ENCODE peak calls at places on chromosomes 4 and X, in eight cellular contexts. One of them, this sample, is unnamed.

GRCh38 chr4:101954351-101954750 is 163.8 kb downstream of the BANK1 start:
- DNase-seq in fibroblast of pulmonary artery: no peak
- DNase-seq in GM12865: no peak
- DNase-seq in esophagus muscularis mucosa: no peak
- DNase-seq in kidney: no peak
- DNase-seq in Caco-2: no peak
- DNase-seq in AG04450: no peak
- DNase-seq in DND-41: no peak
- DNase-seq in this sample: no peak

GRCh38 chr4:129092636-129093172 is 635 bp downstream of the SCLT1 start:
- DNase-seq in DND-41: no peak
- DNase-seq in fibroblast of pulmonary artery: peak
- DNase-seq in AG04450: no peak
- DNase-seq in GM12865: no peak
- DNase-seq in kidney: no peak
- DNase-seq in esophagus muscularis mucosa: no peak
- DNase-seq in Caco-2: no peak
- DNase-seq in this sample: peak

GRCh38 chr4:170090667-170091052 is 904 bp upstream of the AADAT start:
- DNase-seq in DND-41: no peak
- DNase-seq in kidney: no peak
- DNase-seq in GM12865: no peak
- DNase-seq in esophagus muscularis mucosa: no peak
- DNase-seq in AG04450: no peak
- DNase-seq in Caco-2: no peak
- DNase-seq in fibroblast of pulmonary artery: peak
- DNase-seq in this sample: peak

GRCh38 chr4:26377352-26378311 is 56.8 kb downstream of the RBPJ start:
- DNase-seq in fibroblast of pulmonary artery: no peak
- DNase-seq in DND-41: no peak
- DNase-seq in GM12865: no peak
- DNase-seq in kidney: no peak
- DNase-seq in Caco-2: no peak
- DNase-seq in esophagus muscularis mucosa: no peak
- DNase-seq in AG04450: no peak
- DNase-seq in this sample: no peak

GRCh38 chrX:129984196-129984962 is 1.9 kb downstream of the BCORL1 start:
- DNase-seq in DND-41: peak
- DNase-seq in esophagus muscularis mucosa: no peak
- DNase-seq in AG04450: no peak
- DNase-seq in fibroblast of pulmonary artery: no peak
- DNase-seq in GM12865: peak
- DNase-seq in kidney: peak
- DNase-seq in Caco-2: peak
- DNase-seq in this sample: no peak

GRCh38 chr4:107719211-107719926 is 665 bp downstream of the PAPSS1 start:
- DNase-seq in Caco-2: no peak
- DNase-seq in esophagus muscularis mucosa: no peak
- DNase-seq in kidney: no peak
- DNase-seq in AG04450: no peak
- DNase-seq in GM12865: peak
- DNase-seq in fibroblast of pulmonary artery: peak
- DNase-seq in DND-41: no peak
- DNase-seq in this sample: peak

GRCh38 chr4:77625485-77625884 is 19.9 kb downstream of the CXCL13 start:
- DNase-seq in fibroblast of pulmonary artery: no peak
- DNase-seq in GM12865: no peak
- DNase-seq in AG04450: no peak
- DNase-seq in esophagus muscularis mucosa: peak
- DNase-seq in DND-41: no peak
- DNase-seq in kidney: no peak
- DNase-seq in Caco-2: no peak
- DNase-seq in this sample: no peak

GRCh38 chrX:133674726-133675470 is 259.6 kb upstream of the GPC4 start:
- DNase-seq in Caco-2: peak
- DNase-seq in esophagus muscularis mucosa: no peak
- DNase-seq in DND-41: no peak
- DNase-seq in fibroblast of pulmonary artery: no peak
- DNase-seq in GM12865: no peak
- DNase-seq in kidney: no peak
- DNase-seq in AG04450: no peak
- DNase-seq in this sample: no peak

GRCh38 chrX:142499992-142500391 is 294.9 kb upstream of the MAGEC2 start:
- DNase-seq in Caco-2: no peak
- DNase-seq in AG04450: no peak
- DNase-seq in GM12865: no peak
- DNase-seq in kidney: no peak
- DNase-seq in esophagus muscularis mucosa: no peak
- DNase-seq in fibroblast of pulmonary artery: no peak
- DNase-seq in DND-41: no peak
- DNase-seq in this sample: no peak

GRCh38 chrX:150736478-150736877 is 43.3 kb downstream of the MTMR1 start:
- DNase-seq in AG04450: no peak
- DNase-seq in esophagus muscularis mucosa: no peak
- DNase-seq in GM12865: peak
- DNase-seq in fibroblast of pulmonary artery: no peak
- DNase-seq in DND-41: no peak
- DNase-seq in kidney: no peak
- DNase-seq in Caco-2: no peak
- DNase-seq in this sample: no peak

GRCh38 chr4:1603413-1604135 is 80.5 kb downstream of the FAM53A start:
- DNase-seq in DND-41: no peak
- DNase-seq in kidney: peak
- DNase-seq in fibroblast of pulmonary artery: no peak
- DNase-seq in GM12865: no peak
- DNase-seq in esophagus muscularis mucosa: no peak
- DNase-seq in AG04450: no peak
- DNase-seq in Caco-2: no peak
- DNase-seq in this sample: no peak

GRCh38 chr4:95533254-95533653 is 15.5 kb downstream of the UNC5C start:
- DNase-seq in fibroblast of pulmonary artery: no peak
- DNase-seq in AG04450: no peak
- DNase-seq in GM12865: no peak
- DNase-seq in kidney: no peak
- DNase-seq in DND-41: no peak
- DNase-seq in Caco-2: no peak
- DNase-seq in esophagus muscularis mucosa: no peak
- DNase-seq in this sample: no peak

GRCh38 chrX:49167740-49168108 is 4.0 kb upstream of the PLP2 start:
- DNase-seq in GM12865: no peak
- DNase-seq in DND-41: no peak
- DNase-seq in Caco-2: no peak
- DNase-seq in fibroblast of pulmonary artery: no peak
- DNase-seq in kidney: no peak
- DNase-seq in AG04450: no peak
- DNase-seq in esophagus muscularis mucosa: no peak
- DNase-seq in this sample: no peak

GRCh38 chrX:124282580-124282979 is 49.9 kb upstream of the TEX13D start:
- DNase-seq in fibroblast of pulmonary artery: no peak
- DNase-seq in esophagus muscularis mucosa: no peak
- DNase-seq in AG04450: no peak
- DNase-seq in GM12865: no peak
- DNase-seq in Caco-2: no peak
- DNase-seq in kidney: no peak
- DNase-seq in DND-41: no peak
- DNase-seq in this sample: no peak

GRCh38 chrX:154408659-154409221 is 314 bp downstream of the DNASE1L1 start:
- DNase-seq in GM12865: peak
- DNase-seq in AG04450: no peak
- DNase-seq in fibroblast of pulmonary artery: no peak
- DNase-seq in esophagus muscularis mucosa: no peak
- DNase-seq in DND-41: no peak
- DNase-seq in Caco-2: no peak
- DNase-seq in kidney: no peak
- DNase-seq in this sample: no peak

GRCh38 chr4:68342139-68342538 is 7.8 kb downstream of the YTHDC1 start:
- DNase-seq in DND-41: no peak
- DNase-seq in AG04450: no peak
- DNase-seq in esophagus muscularis mucosa: no peak
- DNase-seq in kidney: no peak
- DNase-seq in GM12865: no peak
- DNase-seq in fibroblast of pulmonary artery: peak
- DNase-seq in Caco-2: no peak
- DNase-seq in this sample: peak

GRCh38 chr4:184537269-184538022 is 63.1 kb upstream of the IRF2 start:
- DNase-seq in fibroblast of pulmonary artery: peak
- DNase-seq in esophagus muscularis mucosa: peak
- DNase-seq in DND-41: peak
- DNase-seq in AG04450: peak
- DNase-seq in kidney: peak
- DNase-seq in Caco-2: peak
- DNase-seq in GM12865: peak
- DNase-seq in this sample: peak

GRCh38 chr4:70600305-70600704 is 8.2 kb downstream of the AMBN start:
- DNase-seq in fibroblast of pulmonary artery: no peak
- DNase-seq in AG04450: no peak
- DNase-seq in DND-41: no peak
- DNase-seq in Caco-2: no peak
- DNase-seq in esophagus muscularis mucosa: no peak
- DNase-seq in kidney: no peak
- DNase-seq in GM12865: no peak
- DNase-seq in this sample: no peak

GRCh38 chr4:1105662-1106061 is 7.7 kb downstream of the RNF212 start:
- DNase-seq in GM12865: no peak
- DNase-seq in kidney: no peak
- DNase-seq in Caco-2: no peak
- DNase-seq in AG04450: no peak
- DNase-seq in fibroblast of pulmonary artery: no peak
- DNase-seq in DND-41: no peak
- DNase-seq in esophagus muscularis mucosa: no peak
- DNase-seq in this sample: peak

GRCh38 chr4:6983500-6984142 is 59.6 kb upstream of the TADA2B start:
- DNase-seq in GM12865: no peak
- DNase-seq in esophagus muscularis mucosa: no peak
- DNase-seq in fibroblast of pulmonary artery: no peak
- DNase-seq in Caco-2: no peak
- DNase-seq in DND-41: no peak
- DNase-seq in kidney: no peak
- DNase-seq in AG04450: no peak
- DNase-seq in this sample: no peak

GRCh38 chr4:6986781-6987565 is 56.2 kb upstream of the TADA2B start:
- DNase-seq in AG04450: peak
- DNase-seq in fibroblast of pulmonary artery: peak
- DNase-seq in GM12865: peak
- DNase-seq in DND-41: peak
- DNase-seq in esophagus muscularis mucosa: peak
- DNase-seq in kidney: peak
- DNase-seq in Caco-2: peak
- DNase-seq in this sample: peak

GRCh38 chr4:6986067-6986780 is 56.9 kb upstream of the TADA2B start:
- DNase-seq in fibroblast of pulmonary artery: peak
- DNase-seq in esophagus muscularis mucosa: no peak
- DNase-seq in GM12865: no peak
- DNase-seq in Caco-2: no peak
- DNase-seq in kidney: no peak
- DNase-seq in AG04450: peak
- DNase-seq in DND-41: no peak
- DNase-seq in this sample: peak

GRCh38 chr4:6987566-6987920 is 55.6 kb upstream of the TADA2B start:
- DNase-seq in Caco-2: no peak
- DNase-seq in GM12865: no peak
- DNase-seq in AG04450: no peak
- DNase-seq in DND-41: no peak
- DNase-seq in kidney: no peak
- DNase-seq in fibroblast of pulmonary artery: peak
- DNase-seq in esophagus muscularis mucosa: no peak
- DNase-seq in this sample: peak

DNA sequence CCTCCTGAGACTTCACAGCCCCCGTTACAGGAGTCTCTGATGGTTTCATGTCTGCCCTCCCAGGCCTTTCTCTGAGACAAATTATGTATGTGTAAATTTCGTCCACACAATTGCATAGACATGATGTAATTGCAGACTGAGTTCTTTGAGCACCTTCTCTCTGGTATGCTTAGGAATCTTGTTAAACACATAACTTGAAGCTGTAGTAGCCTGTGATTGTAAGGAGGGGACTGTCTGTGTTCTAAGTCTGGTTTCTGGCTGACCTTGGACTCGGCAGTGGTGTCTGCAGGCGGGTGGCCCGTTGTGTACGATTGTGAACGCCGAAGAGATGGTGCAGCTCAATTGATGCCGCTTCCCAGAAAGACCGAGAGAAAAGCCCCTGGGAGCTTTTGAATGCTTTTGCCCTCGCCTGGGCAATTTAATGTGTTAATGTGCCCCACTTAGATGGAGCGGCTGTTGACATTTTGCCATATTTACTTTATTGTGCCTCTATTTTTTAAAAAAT is 58.5 kb upstream of the TADA2B start:
- DNase-seq in fibroblast of pulmonary artery: no peak
- DNase-seq in GM12865: no peak
- DNase-seq in DND-41: no peak
- DNase-seq in AG04450: no peak
- DNase-seq in Caco-2: no peak
- DNase-seq in esophagus muscularis mucosa: no peak
- DNase-seq in kidney: no peak
- DNase-seq in this sample: no peak
- H3K4me3 ChIP-seq in fibroblast of pulmonary artery: no peak
- H3K4me3 ChIP-seq in GM12865: no peak
- H3K4me3 ChIP-seq in DND-41: no peak
- H3K4me3 ChIP-seq in AG04450: no peak
- H3K4me3 ChIP-seq in Caco-2: no peak
- H3K4me3 ChIP-seq in esophagus muscularis mucosa: no peak
- H3K4me3 ChIP-seq in kidney: no peak
- H3K4me3 ChIP-seq in this sample: no peak

DNA sequence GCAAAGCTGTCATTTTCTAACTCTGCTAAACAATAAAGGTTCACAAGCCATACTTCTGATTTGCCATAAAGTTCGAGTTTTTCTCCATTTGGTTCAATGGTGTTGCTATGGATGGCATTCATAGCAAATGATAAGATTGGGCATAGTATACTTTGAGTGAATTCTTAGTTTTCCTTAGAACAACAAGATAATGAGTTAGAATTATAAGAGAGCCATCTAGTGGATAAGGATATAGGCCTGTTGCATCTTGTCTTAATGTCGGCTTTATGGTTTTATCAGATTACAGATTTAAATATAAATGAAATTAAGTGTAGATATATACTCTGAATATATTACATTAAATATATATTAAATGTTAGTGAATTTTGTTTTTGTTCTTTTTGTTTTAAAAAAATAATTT is 644.6 kb downstream of the IL1RAPL1 start:
- DNase-seq in kidney: no peak
- DNase-seq in DND-41: no peak
- DNase-seq in Caco-2: no peak
- DNase-seq in esophagus muscularis mucosa: no peak
- DNase-seq in fibroblast of pulmonary artery: peak
- DNase-seq in AG04450: no peak
- DNase-seq in GM12865: no peak
- DNase-seq in this sample: peak
- TF ChIP-seq CTCF in kidney: no peak
- TF ChIP-seq CTCF in DND-41: peak
- TF ChIP-seq CTCF in Caco-2: no peak
- TF ChIP-seq CTCF in esophagus muscularis mucosa: no peak
- TF ChIP-seq CTCF in fibroblast of pulmonary artery: peak
- TF ChIP-seq CTCF in AG04450: peak
- TF ChIP-seq CTCF in GM12865: peak
- TF ChIP-seq CTCF in this sample: peak

GRCh38 chr4:118772149-118773081 is 63.5 kb downstream of the SEC24D start:
- DNase-seq in fibroblast of pulmonary artery: peak
- DNase-seq in Caco-2: peak
- DNase-seq in DND-41: no peak
- DNase-seq in AG04450: no peak
- DNase-seq in esophagus muscularis mucosa: no peak
- DNase-seq in kidney: no peak
- DNase-seq in GM12865: peak
- DNase-seq in this sample: peak
- H3K4me3 ChIP-seq in fibroblast of pulmonary artery: no peak
- H3K4me3 ChIP-seq in Caco-2: no peak
- H3K4me3 ChIP-seq in DND-41: no peak
- H3K4me3 ChIP-seq in AG04450: no peak
- H3K4me3 ChIP-seq in esophagus muscularis mucosa: peak
- H3K4me3 ChIP-seq in kidney: no peak
- H3K4me3 ChIP-seq in GM12865: no peak
- H3K4me3 ChIP-seq in this sample: no peak

GRCh38 chr4:41883988-41884737 is 51.1 kb upstream of the TMEM33 start:
- DNase-seq in kidney: no peak
- DNase-seq in AG04450: no peak
- DNase-seq in GM12865: no peak
- DNase-seq in DND-41: no peak
- DNase-seq in fibroblast of pulmonary artery: no peak
- DNase-seq in esophagus muscularis mucosa: no peak
- DNase-seq in Caco-2: no peak
- DNase-seq in this sample: no peak
- TF ChIP-seq CTCF in kidney: no peak
- TF ChIP-seq CTCF in AG04450: no peak
- TF ChIP-seq CTCF in GM12865: no peak
- TF ChIP-seq CTCF in DND-41: no peak
- TF ChIP-seq CTCF in fibroblast of pulmonary artery: no peak
- TF ChIP-seq CTCF in esophagus muscularis mucosa: no peak
- TF ChIP-seq CTCF in Caco-2: no peak
- TF ChIP-seq CTCF in this sample: peak

This sample was measured in choroid plexus epithelial cell.